ENCODE peak calls at places on chromosomes 16 and 17, in five cellular contexts. One of them, this sample, is unnamed.

GRCh38 chr16:24730914-24731313 is 1.5 kb downstream of the TNRC6A start:
- DNase-seq in EH: no peak
- DNase-seq in stimulated activated CD8-positive, alpha-beta memory T cell treated with anti-CD3 and anti-CD28 coated beads, Interleukin-4, amount 100 ng/mL, for 1 hour: no peak
- DNase-seq in RPMI7951: no peak
- DNase-seq in B cell: no peak
- DNase-seq in this sample: no peak

GRCh38 chr16:82605076-82605475 is 21.7 kb upstream of the CDH13 start:
- DNase-seq in EH: no peak
- DNase-seq in stimulated activated CD8-positive, alpha-beta memory T cell treated with anti-CD3 and anti-CD28 coated beads, Interleukin-4, amount 100 ng/mL, for 1 hour: no peak
- DNase-seq in B cell: no peak
- DNase-seq in RPMI7951: peak
- DNase-seq in this sample: no peak

GRCh38 chr17:36813357-36813756 is 123.9 kb upstream of the LHX1 start:
- DNase-seq in EH: no peak
- DNase-seq in stimulated activated CD8-positive, alpha-beta memory T cell treated with anti-CD3 and anti-CD28 coated beads, Interleukin-4, amount 100 ng/mL, for 1 hour: no peak
- DNase-seq in RPMI7951: no peak
- DNase-seq in B cell: no peak
- DNase-seq in this sample: no peak

GRCh38 chr17:76981545-76982295 is 113.5 kb downstream of the MGAT5B start:
- DNase-seq in RPMI7951: no peak
- DNase-seq in B cell: no peak
- DNase-seq in stimulated activated CD8-positive, alpha-beta memory T cell treated with anti-CD3 and anti-CD28 coated beads, Interleukin-4, amount 100 ng/mL, for 1 hour: no peak
- DNase-seq in EH: no peak
- DNase-seq in this sample: no peak

GRCh38 chr16:57316390-57317017 is 32.0 kb upstream of the PLLP start:
- DNase-seq in RPMI7951: peak
- DNase-seq in stimulated activated CD8-positive, alpha-beta memory T cell treated with anti-CD3 and anti-CD28 coated beads, Interleukin-4, amount 100 ng/mL, for 1 hour: no peak
- DNase-seq in B cell: no peak
- DNase-seq in EH: peak
- DNase-seq in this sample: no peak

GRCh38 chr17:33974276-33974675 is 280.8 kb upstream of the CCL2 start:
- DNase-seq in RPMI7951: no peak
- DNase-seq in EH: no peak
- DNase-seq in B cell: no peak
- DNase-seq in stimulated activated CD8-positive, alpha-beta memory T cell treated with anti-CD3 and anti-CD28 coated beads, Interleukin-4, amount 100 ng/mL, for 1 hour: no peak
- DNase-seq in this sample: no peak

GRCh38 chr17:18964550-18964949 is 12.6 kb downstream of the SLC5A10 start:
- DNase-seq in RPMI7951: no peak
- DNase-seq in stimulated activated CD8-positive, alpha-beta memory T cell treated with anti-CD3 and anti-CD28 coated beads, Interleukin-4, amount 100 ng/mL, for 1 hour: no peak
- DNase-seq in EH: no peak
- DNase-seq in B cell: no peak
- DNase-seq in this sample: no peak

GRCh38 chr17:17685775-17686291 is 4.6 kb downstream of the RAI1 start:
- DNase-seq in EH: peak
- DNase-seq in stimulated activated CD8-positive, alpha-beta memory T cell treated with anti-CD3 and anti-CD28 coated beads, Interleukin-4, amount 100 ng/mL, for 1 hour: no peak
- DNase-seq in RPMI7951: peak
- DNase-seq in B cell: no peak
- DNase-seq in this sample: no peak

GRCh38 chr16:19175492-19176262 is 7.6 kb downstream of the SYT17 start:
- DNase-seq in B cell: no peak
- DNase-seq in RPMI7951: no peak
- DNase-seq in EH: peak
- DNase-seq in stimulated activated CD8-positive, alpha-beta memory T cell treated with anti-CD3 and anti-CD28 coated beads, Interleukin-4, amount 100 ng/mL, for 1 hour: no peak
- DNase-seq in this sample: no peak

GRCh38 chr17:62109378-62109902 is 44.4 kb upstream of the MED13 start:
- DNase-seq in EH: peak
- DNase-seq in B cell: peak
- DNase-seq in RPMI7951: peak
- DNase-seq in stimulated activated CD8-positive, alpha-beta memory T cell treated with anti-CD3 and anti-CD28 coated beads, Interleukin-4, amount 100 ng/mL, for 1 hour: no peak
- DNase-seq in this sample: no peak

GRCh38 chr16:68910051-68910450 is 66.7 kb downstream of the TANGO6 start:
- DNase-seq in EH: no peak
- DNase-seq in RPMI7951: no peak
- DNase-seq in B cell: no peak
- DNase-seq in stimulated activated CD8-positive, alpha-beta memory T cell treated with anti-CD3 and anti-CD28 coated beads, Interleukin-4, amount 100 ng/mL, for 1 hour: no peak
- DNase-seq in this sample: no peak

GRCh38 chr17:76725580-76726230 is 701 bp downstream of the JMJD6 start:
- DNase-seq in RPMI7951: peak
- DNase-seq in EH: peak
- DNase-seq in stimulated activated CD8-positive, alpha-beta memory T cell treated with anti-CD3 and anti-CD28 coated beads, Interleukin-4, amount 100 ng/mL, for 1 hour: no peak
- DNase-seq in B cell: peak
- DNase-seq in this sample: peak

GRCh38 chr16:23595246-23595950 is 718 bp downstream of the NDUFAB1 start:
- DNase-seq in EH: peak
- DNase-seq in B cell: no peak
- DNase-seq in RPMI7951: no peak
- DNase-seq in stimulated activated CD8-positive, alpha-beta memory T cell treated with anti-CD3 and anti-CD28 coated beads, Interleukin-4, amount 100 ng/mL, for 1 hour: no peak
- DNase-seq in this sample: no peak

GRCh38 chr17:74379495-74380085 is 12.3 kb downstream of the GPR142 start:
- DNase-seq in RPMI7951: peak
- DNase-seq in B cell: peak
- DNase-seq in stimulated activated CD8-positive, alpha-beta memory T cell treated with anti-CD3 and anti-CD28 coated beads, Interleukin-4, amount 100 ng/mL, for 1 hour: peak
- DNase-seq in EH: peak
- DNase-seq in this sample: peak

GRCh38 chr16:17555176-17555575 is 84.4 kb upstream of the XYLT1 start:
- DNase-seq in EH: peak
- DNase-seq in RPMI7951: peak
- DNase-seq in stimulated activated CD8-positive, alpha-beta memory T cell treated with anti-CD3 and anti-CD28 coated beads, Interleukin-4, amount 100 ng/mL, for 1 hour: no peak
- DNase-seq in B cell: no peak
- DNase-seq in this sample: no peak

GRCh38 chr16:79334127-79334526 is 266.4 kb downstream of the MAF start:
- DNase-seq in RPMI7951: no peak
- DNase-seq in EH: no peak
- DNase-seq in B cell: no peak
- DNase-seq in stimulated activated CD8-positive, alpha-beta memory T cell treated with anti-CD3 and anti-CD28 coated beads, Interleukin-4, amount 100 ng/mL, for 1 hour: no peak
- DNase-seq in this sample: no peak

GRCh38 chr17:81456798-81457197 is 55.8 kb downstream of the ACTG1 start:
- DNase-seq in B cell: no peak
- DNase-seq in stimulated activated CD8-positive, alpha-beta memory T cell treated with anti-CD3 and anti-CD28 coated beads, Interleukin-4, amount 100 ng/mL, for 1 hour: no peak
- DNase-seq in RPMI7951: no peak
- DNase-seq in EH: no peak
- DNase-seq in this sample: no peak

This sample was measured in caudate nucleus.